ENCODE peak calls at places on chromosomes 13 and 19, in seven cellular contexts. V, F, Y, N, H, W and S are unnamed samples. For H3K4me1, the result is how much of the 10 kb centered on the place peaks cover.

GRCh38 chr13:19267746-19268145 is 86.1 kb upstream of the TUBA3C start:
- DNase-seq in V (no peak), F (no peak), Y (no peak), N (no peak), H (no peak), W (no peak), S (no peak)

GRCh38 chr13:36447501-36447900 is 15.2 kb downstream of the CCNA1 start:
- DNase-seq in V (peak), F (no peak), Y (no peak), N (no peak), H (no peak), W (no peak), S (no peak)

GRCh38 chr13:66375756-66376155 is 854.4 kb downstream of the PCDH9 start:
- DNase-seq in V (no peak), F (no peak), Y (no peak), N (no peak), H (no peak), W (no peak), S (no peak)

GRCh38 chr13:71144883-71145282 is 722.1 kb downstream of the DACH1 start:
- DNase-seq in V (no peak), F (no peak), Y (no peak), N (no peak), H (no peak), W (no peak), S (no peak)

GRCh38 chr19:5851302-5851701 is at the start of gene FUT3:
- DNase-seq in V (no peak), F (no peak), Y (no peak), N (no peak), H (no peak), W (no peak), S (no peak)

GRCh38 chr13:26601669-26602068 is 44.2 kb downstream of the WASF3 start:
- DNase-seq in V (peak), F (no peak), Y (no peak), N (no peak), H (no peak), W (no peak), S (no peak)

GRCh38 chr13:79621902-79622301 is 140.9 kb downstream of the NDFIP2 start:
- DNase-seq in V (no peak), F (no peak), Y (no peak), N (no peak), H (no peak), W (no peak), S (no peak)

GRCh38 chr13:32309312-32309711 is 5.9 kb downstream of the ZAR1L start:
- DNase-seq in V (no peak), F (no peak), Y (no peak), N (no peak), H (no peak), W (no peak), S (no peak)

GRCh38 chr13:100533588-100534041 is 55.0 kb downstream of the GGACT start:
- DNase-seq in V (no peak), F (no peak), Y (no peak), N (no peak), H (peak), W (no peak), S (no peak)

GRCh38 chr19:54388803-54389144 is 24.0 kb upstream of the LAIR1 start:
- DNase-seq in V (no peak), F (no peak), Y (no peak), N (no peak), H (no peak), W (no peak), S (no peak)

GRCh38 chr19:14367016-14367415 is 14.2 kb upstream of the ADGRE5 start:
- DNase-seq in V (no peak), F (no peak), Y (no peak), N (no peak), H (no peak), W (no peak), S (no peak)

GRCh38 chr19:53982056-53982455 is 9.4 kb upstream of the CACNG6 start:
- DNase-seq in V (peak), F (no peak), Y (no peak), N (no peak), H (no peak), W (no peak), S (no peak)

GRCh38 chr19:48111280-48111679 is 663 bp upstream of the PLA2G4C start:
- DNase-seq in V (no peak), F (no peak), Y (no peak), N (no peak), H (no peak), W (no peak), S (no peak)

GRCh38 chr13:96925466-96925865 is 68.8 kb downstream of the OXGR1 start:
- DNase-seq in V (no peak), F (no peak), Y (no peak), N (no peak), H (no peak), W (no peak), S (no peak)

GRCh38 chr13:66546534-66547379 is 683.4 kb downstream of the PCDH9 start:
- DNase-seq in V (peak), F (no peak), Y (no peak), N (no peak), H (no peak), W (no peak), S (no peak)

GRCh38 chr13:76643596-76643995 is 242.6 kb downstream of the KCTD12 start:
- DNase-seq in V (no peak), F (no peak), Y (no peak), N (no peak), H (no peak), W (no peak), S (no peak)

GRCh38 chr19:51274371-51274770 is 23.5 kb downstream of the SIGLECL1 start:
- DNase-seq in V (no peak), F (no peak), Y (no peak), N (no peak), H (no peak), W (no peak), S (no peak)

GRCh38 chr13:50893211-50893852 is 16.3 kb upstream of the RNASEH2B start:
- DNase-seq in V (peak), F (no peak), Y (no peak), N (no peak), H (no peak), W (no peak), S (no peak)

GRCh38 chr13:33838567-33839131 is 20.7 kb downstream of the RFC3 start:
- DNase-seq in V (peak), F (no peak), Y (no peak), N (no peak), H (no peak), W (no peak), S (no peak)

GRCh38 chr13:34025746-34026145 is 207.8 kb downstream of the RFC3 start:
- DNase-seq in V (peak), F (no peak), Y (no peak), N (no peak), H (no peak), W (no peak), S (peak)

GRCh38 chr13:70568571-70568970 is 460.3 kb upstream of the KLHL1 start:
- DNase-seq in V (peak), F (no peak), Y (peak), N (no peak), H (no peak), W (no peak), S (no peak)

GRCh38 chr13:69389899-69390298 is 717.7 kb upstream of the ATXN8OS start:
- DNase-seq in V (no peak), F (no peak), Y (no peak), N (no peak), H (no peak), W (no peak), S (no peak)

GRCh38 chr19:39339636-39340035 is 2.6 kb upstream of the SAMD4B start:
- DNase-seq in V (no peak), F (no peak), Y (no peak), N (no peak), H (no peak), W (no peak), S (no peak)
- H3K27ac ChIP-seq in V (no peak), F (no peak), Y (no peak), N (no peak), H (no peak), W (no peak), S (no peak)

DNA sequence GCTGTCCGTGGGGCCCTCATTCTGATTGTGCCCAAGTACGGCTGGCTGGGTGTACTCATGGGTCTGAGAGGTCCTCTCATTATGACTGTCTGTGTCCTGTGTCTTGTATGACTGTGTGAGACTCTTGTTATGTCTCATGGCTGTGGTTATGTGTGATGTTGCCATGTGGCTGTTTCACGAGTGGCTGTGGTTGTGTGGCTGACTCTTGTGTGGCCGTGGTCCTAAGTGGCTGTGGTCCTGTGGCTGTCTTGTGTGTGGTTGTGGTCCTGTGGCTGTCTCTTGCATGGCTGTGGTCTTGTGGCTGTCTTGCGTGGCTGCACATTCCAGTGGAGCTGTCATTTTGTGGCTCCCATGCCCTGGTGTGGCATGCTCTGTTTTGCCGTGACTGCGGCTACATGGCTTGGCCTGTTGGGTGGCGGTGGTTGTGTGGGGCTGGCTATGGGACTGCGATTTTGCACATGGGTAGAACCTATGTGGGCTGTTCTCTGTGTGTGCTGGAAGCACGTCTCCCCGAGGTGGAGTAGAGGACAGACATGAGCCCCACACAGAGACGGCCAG is 2.5 kb downstream of the LYL1 start:
- DNase-seq in V (peak), F (no peak), Y (peak), N (peak), H (no peak), W (no peak), S (no peak)
- H3K4me3 ChIP-seq in V (no peak), F (peak), Y (no peak), N (no peak), H (peak), W (peak), S (no peak)

DNA sequence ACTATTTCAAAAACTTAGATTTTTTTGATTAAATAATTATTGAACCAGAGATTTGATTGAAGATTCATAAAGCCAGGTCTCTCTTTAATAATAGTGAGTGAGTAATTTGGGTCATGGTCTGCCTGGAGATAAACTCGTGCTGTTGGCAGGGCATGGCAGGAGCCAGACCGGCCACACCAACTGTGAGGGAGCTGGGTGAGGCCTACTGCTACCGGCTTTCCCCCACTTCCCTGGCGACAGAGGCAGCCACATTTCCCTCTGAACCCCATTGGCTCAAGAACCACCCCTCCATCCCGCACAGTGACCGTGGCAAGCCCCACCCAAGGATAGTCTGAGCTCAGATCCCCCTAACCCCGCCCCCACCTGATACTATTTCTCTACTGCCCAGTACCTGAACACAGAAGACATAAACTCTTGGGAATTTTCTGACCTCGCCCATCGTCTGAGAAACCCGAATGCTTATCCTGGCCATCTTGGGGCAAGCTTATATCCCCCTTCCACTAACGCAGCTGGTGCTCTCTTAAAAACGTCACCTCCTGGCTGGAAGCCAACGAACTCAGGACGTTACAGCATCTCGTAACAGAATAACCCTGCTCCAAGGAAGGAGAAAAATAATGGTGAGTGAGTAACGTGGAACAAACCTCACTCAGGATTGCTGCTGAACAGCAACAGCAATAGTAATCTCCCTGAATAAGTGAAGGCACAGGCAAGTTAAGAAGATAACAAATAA is 627.6 kb upstream of the PCDH9 start:
- DNase-seq in V (no peak), F (no peak), Y (no peak), N (no peak), H (no peak), W (no peak), S (no peak)
- H3K4me1 ChIP-seq in V (under half), F (under half), Y (under half), N (under half), H (under half), W (under half), S (under half)

DNA sequence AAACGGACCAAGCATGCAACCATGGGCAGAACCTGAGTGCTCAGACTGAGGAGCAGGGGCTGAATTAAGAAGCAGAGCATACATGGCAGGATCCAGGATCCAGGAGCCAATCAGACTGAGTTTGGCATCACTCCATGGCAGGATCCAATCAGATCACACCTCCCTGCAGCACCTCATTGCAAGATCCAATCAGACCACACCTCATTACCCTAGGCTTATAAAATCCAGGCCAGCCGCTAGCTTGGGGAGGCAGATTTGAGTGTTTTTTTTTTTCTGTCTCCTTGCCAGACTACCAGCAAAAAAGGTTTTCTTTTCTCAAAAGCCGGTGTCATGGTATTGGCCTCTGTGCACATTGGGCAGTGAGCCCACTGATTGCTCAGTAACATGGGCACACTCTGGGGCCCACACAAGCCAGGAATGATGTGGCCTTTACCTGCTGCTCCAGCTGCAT is 127.9 kb upstream of the GJB6 start:
- DNase-seq in V (peak), F (no peak), Y (peak), N (no peak), H (no peak), W (no peak), S (no peak)
- H3K27ac ChIP-seq in V (no peak), F (no peak), Y (no peak), N (no peak), H (no peak), W (no peak), S (no peak)

GRCh38 chr19:47082493-47082892 is 31.1 kb downstream of the ZC3H4 start:
- DNase-seq in V (no peak), F (no peak), Y (no peak), N (no peak), H (no peak), W (no peak), S (no peak)

GRCh38 chr19:47084879-47085439 is 28.6 kb downstream of the ZC3H4 start:
- DNase-seq in V (no peak), F (no peak), Y (no peak), N (no peak), H (no peak), W (no peak), S (no peak)

GRCh38 chr19:47075941-47076340 is 27.5 kb upstream of the TMEM160 start:
- DNase-seq in V (no peak), F (no peak), Y (no peak), N (no peak), H (no peak), W (no peak), S (no peak)

GRCh38 chr19:47086280-47086679 is 27.3 kb downstream of the ZC3H4 start:
- DNase-seq in V (no peak), F (no peak), Y (no peak), N (no peak), H (no peak), W (no peak), S (no peak)

GRCh38 chr19:47081095-47081494 is 32.5 kb downstream of the ZC3H4 start:
- DNase-seq in V (no peak), F (no peak), Y (no peak), N (no peak), H (no peak), W (no peak), S (no peak)
- H3K4me3 ChIP-seq in V (no peak), F (no peak), Y (no peak), N (no peak), H (no peak), W (no peak), S (no peak)

DNA sequence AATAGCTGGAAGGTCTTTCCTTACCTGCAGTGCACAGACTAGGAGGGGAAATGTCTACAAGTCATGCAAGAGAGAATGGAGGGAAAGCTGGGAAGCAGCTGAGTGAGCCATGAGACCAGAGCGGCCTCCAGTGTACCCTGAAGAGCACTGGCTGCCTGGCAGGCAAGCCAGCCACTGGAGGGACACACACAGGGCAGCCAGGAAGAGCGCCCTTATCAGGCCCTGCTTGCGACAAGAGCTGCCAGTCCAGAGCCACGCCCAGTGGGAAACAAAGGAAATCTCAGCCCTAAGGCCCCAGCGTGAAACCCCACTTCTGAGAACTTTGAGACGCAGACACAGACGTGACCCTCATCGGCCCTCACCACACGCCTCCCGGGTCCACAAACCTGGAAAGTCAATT is 105.0 kb downstream of the STK24 start:
- DNase-seq in V (no peak), F (no peak), Y (no peak), N (no peak), H (no peak), W (no peak), S (no peak)
- H3K4me1 ChIP-seq in V (under half), F (under half), Y (under half), N (under half), H (under half), W (under half), S (under half)

GRCh38 chr19:35792312-35792711 is 16.9 kb downstream of the ARHGAP33 start:
- DNase-seq in V (no peak), F (no peak), Y (no peak), N (no peak), H (no peak), W (no peak), S (no peak)
- H3K27ac ChIP-seq in V (no peak), F (no peak), Y (no peak), N (no peak), H (no peak), W (no peak), S (no peak)

GRCh38 chr13:112333756-112334543 is 42.2 kb upstream of the SPACA7 start:
- DNase-seq in V (peak), F (no peak), Y (peak), N (no peak), H (no peak), W (no peak), S (no peak)

GRCh38 chr13:112331675-112332074 is 44.5 kb upstream of the SPACA7 start:
- DNase-seq in V (no peak), F (no peak), Y (no peak), N (no peak), H (no peak), W (no peak), S (no peak)

GRCh38 chr13:112330479-112331407 is 45.4 kb upstream of the SPACA7 start:
- DNase-seq in V (no peak), F (no peak), Y (no peak), N (no peak), H (no peak), W (no peak), S (no peak)

GRCh38 chr13:112332727-112333126 is 43.4 kb upstream of the SPACA7 start:
- DNase-seq in V (no peak), F (no peak), Y (no peak), N (no peak), H (no peak), W (no peak), S (no peak)

DNA sequence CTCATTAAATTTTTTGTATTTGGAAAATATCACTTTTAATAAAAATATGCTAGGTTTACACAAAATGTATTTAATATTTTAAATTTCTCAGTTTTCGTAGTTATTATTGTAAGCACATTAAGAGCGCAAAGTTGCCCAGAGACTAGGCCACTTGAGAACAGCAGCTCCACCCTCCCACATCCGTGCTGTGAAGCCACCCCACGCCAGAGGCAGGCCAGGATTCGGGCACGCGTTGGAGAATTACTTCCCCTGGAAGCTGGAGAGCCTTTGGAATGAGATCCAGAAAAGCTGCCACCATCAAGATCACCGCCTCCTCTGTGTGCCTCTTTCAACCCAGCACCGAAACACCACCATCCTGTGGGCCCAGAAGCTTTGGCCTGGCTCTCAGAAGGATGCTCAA is 41.0 kb upstream of the SPACA7 start:
- DNase-seq in V (no peak), F (no peak), Y (no peak), N (no peak), H (no peak), W (no peak), S (no peak)
- H3K4me3 ChIP-seq in V (no peak), F (no peak), Y (no peak), N (no peak), H (no peak), W (no peak), S (no peak)